ENCODE peak calls at places on chromosome 14, in nine cellular contexts. X is mucosa of descending colon; C is naive thymus-derived CD4-positive, alpha-beta T cell; Z is body of pancreas; T is upper lobe of left lung; S is aorta; A is right cardiac atrium; U is left lung; O is Panc1. K is an unnamed sample.

GRCh38 chr14:92877757-92878431 is 45.1 kb upstream of the CHGA start:
- ATAC-seq in O (no peak), S (no peak), A (peak; percentile 52), T (no peak), C (no peak), U (peak; percentile 26), Z (peak; percentile 93), X (peak; percentile 19), K (peak; percentile 85)

GRCh38 chr14:35159742-35160409 is 37.5 kb downstream of the PRORP start:
- ATAC-seq in Z (peak; percentile 64), U (peak; percentile 80), C (no peak), O (peak; percentile 92), X (peak; percentile 95), T (no peak), S (no peak), A (no peak), K (no peak)

GRCh38 chr14:105193916-105194782 is 13.0 kb upstream of the NUDT14 start:
- ATAC-seq in T (no peak), Z (no peak), A (no peak), O (no peak), C (peak; percentile 43), X (peak; percentile 15), U (no peak), S (no peak), K (no peak)

GRCh38 chr14:101876539-101876938 is 87.8 kb upstream of the DYNC1H1 start:
- ATAC-seq in C (peak; percentile 94), S (peak; percentile 76), T (peak; percentile 91), A (peak; percentile 79), Z (no peak), U (peak; percentile 82), O (no peak), X (peak; percentile 89), K (peak; percentile 83)

GRCh38 chr14:73777420-73777819 is 63.2 kb upstream of the PNMA1 start:
- ATAC-seq in Z (no peak), S (no peak), C (peak; percentile 67), T (no peak), X (peak; percentile 33), U (peak; percentile 80), O (peak; percentile 67), A (no peak), K (no peak)

GRCh38 chr14:59020382-59020781 is 168.1 kb upstream of the DAAM1 start:
- ATAC-seq in A (no peak), U (no peak), C (no peak), X (peak; percentile 55), T (no peak), Z (no peak), O (no peak), S (no peak), K (no peak)

GRCh38 chr14:68637106-68638021 is 155.5 kb downstream of the ZFP36L1 start:
- ATAC-seq in O (no peak), S (no peak), X (peak; percentile 36), C (peak; percentile 45), U (peak; percentile 58), A (peak; percentile 7), T (peak; percentile 57), Z (no peak), K (peak; percentile 69)

GRCh38 chr14:96598332-96598928 is 96.2 kb downstream of the PAPOLA start:
- ATAC-seq in A (no peak), U (no peak), C (no peak), X (peak; percentile 38), Z (no peak), O (no peak), T (no peak), S (no peak), K (peak; percentile 34)

GRCh38 chr14:67636361-67636919 is 16.7 kb downstream of the ARG2 start:
- ATAC-seq in S (no peak), T (no peak), O (no peak), X (peak; percentile 63), A (no peak), Z (peak; percentile 65), U (no peak), C (no peak), K (no peak)

GRCh38 chr14:92439551-92440344 is 73.8 kb upstream of the RIN3 start:
- ATAC-seq in X (peak; percentile 72), Z (no peak), O (no peak), T (no peak), U (no peak), S (no peak), C (no peak), A (peak; percentile 85), K (no peak)

GRCh38 chr14:76715927-76716200 is 45.4 kb upstream of the VASH1 start:
- ATAC-seq in S (no peak), X (no peak), T (no peak), C (no peak), Z (no peak), A (no peak), U (no peak), O (no peak), K (peak; percentile 10)

GRCh38 chr14:101817511-101818001 is 56.0 kb downstream of the PPP2R5C start:
- ATAC-seq in U (no peak), C (peak; percentile 40), S (no peak), X (no peak), T (no peak), A (no peak), Z (no peak), O (no peak), K (no peak)

GRCh38 chr14:24089890-24090289 is 4.2 kb upstream of the PCK2 start:
- ATAC-seq in A (no peak), Z (no peak), C (no peak), S (no peak), U (no peak), O (no peak), T (no peak), X (no peak), K (no peak)
- H3K4me1 ChIP-seq in A (peaks cover 3% of the 10 kb centered on the region), Z (peaks cover 33% of the 10 kb centered on the region), C (no peaks in the 10 kb centered on the region), S (no peaks in the 10 kb centered on the region), U (peaks cover 4% of the 10 kb centered on the region), O (no peaks in the 10 kb centered on the region), T (peaks cover 23% of the 10 kb centered on the region), X (peaks cover 18% of the 10 kb centered on the region), K (peaks cover 1% of the 10 kb centered on the region)

DNA sequence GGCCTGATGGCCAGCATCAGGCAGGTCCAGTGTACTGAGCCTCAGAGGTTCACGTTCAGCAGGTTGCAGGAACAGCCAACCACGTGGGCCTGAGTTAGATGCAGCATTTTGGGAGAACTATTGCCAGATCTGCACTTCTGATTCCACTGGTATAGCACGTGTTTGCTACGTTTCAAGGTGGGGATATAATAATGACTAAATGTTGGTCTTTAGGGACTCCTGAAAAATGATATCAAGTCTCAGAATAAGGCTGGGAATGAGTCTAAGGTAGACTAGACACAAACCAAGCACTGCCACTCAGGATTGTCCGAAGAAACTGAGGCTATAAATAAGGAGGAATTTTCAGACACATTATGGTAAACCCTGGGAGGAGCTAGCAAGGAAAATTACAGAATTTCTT is 98.1 kb downstream of the ESR2 start:
- ATAC-seq in S (no peak), Z (no peak), U (no peak), C (no peak), A (no peak), X (no peak), T (no peak), O (no peak), K (no peak)
- H3K4me1 ChIP-seq in S (no peaks in the 10 kb centered on the region), Z (peaks cover 96% of the 10 kb centered on the region), U (peaks cover 5% of the 10 kb centered on the region), C (peaks cover 7% of the 10 kb centered on the region), A (peaks cover 12% of the 10 kb centered on the region), X (no peaks in the 10 kb centered on the region), T (peaks cover 11% of the 10 kb centered on the region), O (no peaks in the 10 kb centered on the region), K (no peaks in the 10 kb centered on the region)

GRCh38 chr14:99529899-99530298 is 48.7 kb downstream of the CCNK start:
- ATAC-seq in U (no peak), S (no peak), C (no peak), Z (no peak), O (no peak), X (no peak), A (no peak), T (no peak), K (no peak)

GRCh38 chr14:99527026-99527425 is 45.8 kb downstream of the CCNK start:
- ATAC-seq in C (no peak), Z (no peak), S (no peak), O (no peak), X (no peak), T (no peak), A (no peak), U (no peak), K (no peak)

GRCh38 chr14:99524804-99525698 is 43.8 kb downstream of the CCNK start:
- ATAC-seq in U (peak; percentile 81), S (no peak), A (peak; percentile 5), O (peak; percentile 69), Z (no peak), C (peak; percentile 35), X (peak; percentile 72), T (no peak), K (no peak)

GRCh38 chr14:99525699-99526080 is 44.5 kb downstream of the CCNK start:
- ATAC-seq in U (no peak), S (no peak), A (no peak), C (no peak), X (no peak), O (no peak), T (no peak), Z (no peak), K (no peak)

GRCh38 chr14:99527427-99528076 is 46.3 kb downstream of the CCNK start:
- ATAC-seq in A (no peak), Z (no peak), X (no peak), U (no peak), T (no peak), C (no peak), S (no peak), O (no peak), K (no peak)
- H3K4me1 ChIP-seq in A (peaks cover 3% of the 10 kb centered on the region), Z (peaks cover 22% of the 10 kb centered on the region), X (peaks cover 28% of the 10 kb centered on the region), U (peaks cover 4% of the 10 kb centered on the region), T (peaks cover 39% of the 10 kb centered on the region), C (no peaks in the 10 kb centered on the region), S (no peaks in the 10 kb centered on the region), O (peaks cover 69% of the 10 kb centered on the region), K (peaks cover 3% of the 10 kb centered on the region)

GRCh38 chr14:90489306-90489705 is 92.5 kb downstream of the CALM1 start:
- ATAC-seq in T (no peak), O (no peak), U (no peak), A (no peak), X (no peak), S (no peak), C (no peak), Z (no peak), K (no peak)

GRCh38 chr14:90489916-90490726 is 93.3 kb downstream of the CALM1 start:
- ATAC-seq in U (no peak), A (no peak), S (no peak), T (no peak), C (no peak), Z (no peak), O (no peak), X (no peak), K (no peak)

GRCh38 chr14:90487462-90487861 is 90.6 kb downstream of the CALM1 start:
- ATAC-seq in U (no peak), T (no peak), Z (no peak), O (no peak), X (no peak), C (no peak), A (no peak), S (no peak), K (no peak)

GRCh38 chr14:90487031-90487430 is 90.2 kb downstream of the CALM1 start:
- ATAC-seq in O (no peak), Z (peak; percentile 27), S (no peak), U (no peak), A (no peak), T (no peak), X (peak; percentile 71), C (no peak), K (no peak)

DNA sequence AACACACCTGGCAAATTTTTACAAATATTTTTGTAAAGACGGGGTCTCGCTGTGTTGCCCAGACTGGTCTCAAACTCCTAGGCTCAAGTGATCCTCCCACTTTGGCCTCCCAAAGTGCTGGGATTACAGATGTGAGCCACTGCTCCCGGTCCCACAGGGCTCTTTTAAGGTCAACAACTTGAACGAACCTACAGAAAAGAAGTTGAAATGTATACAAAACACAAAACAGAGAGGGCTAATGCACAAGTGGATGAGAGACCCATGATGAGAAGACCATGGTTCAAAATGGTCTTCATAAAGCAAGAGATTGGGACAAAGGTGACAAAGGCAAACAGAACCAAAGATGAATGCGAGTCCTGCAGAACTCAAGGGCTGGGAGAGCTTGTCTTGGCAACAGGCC is 91.4 kb downstream of the CALM1 start:
- ATAC-seq in C (no peak), X (no peak), T (no peak), A (no peak), O (no peak), S (no peak), Z (no peak), U (no peak), K (no peak)
- H3K4me1 ChIP-seq in C (peaks cover 8% of the 10 kb centered on the region), X (no peaks in the 10 kb centered on the region), T (peaks cover 9% of the 10 kb centered on the region), A (peaks cover 13% of the 10 kb centered on the region), O (no peaks in the 10 kb centered on the region), S (no peaks in the 10 kb centered on the region), Z (peaks cover 12% of the 10 kb centered on the region), U (no peaks in the 10 kb centered on the region), K (peaks cover 33% of the 10 kb centered on the region)

K was measured in gastroesophageal sphincter.